ENCODE peak calls at places on chromosomes 5 and 9, in nine cellular contexts. Z is body of pancreas; H is tibial artery; P is iPS DF 6.9; M is endothelial cell of umbilical vein; J is lung; T is kidney; D is dorsolateral prefrontal cortex; I is CD4-positive, alpha-beta T cell. W is an unnamed sample.

GRCh38 chr5:37754976-37755375 is 84.9 kb downstream of the GDNF start:
- DNase-seq in T (no peak), M (no peak), J (no peak), D (no peak), I (no peak), P (no peak), Z (no peak), H (no peak), W (no peak)

GRCh38 chr9:126228779-126229444 is 97.7 kb upstream of the MVB12B start:
- DNase-seq in P (peak; percentile 63), I (peak; percentile 49), M (peak; percentile 60), Z (peak; percentile 74), D (peak; percentile 80), H (peak; percentile 62), J (peak; percentile 74), T (no peak), W (peak; percentile 66)

GRCh38 chr9:88628114-88628513 is 93.1 kb downstream of the NXNL2 start:
- DNase-seq in M (no peak), I (no peak), P (no peak), J (no peak), Z (no peak), T (no peak), D (no peak), H (no peak), W (no peak)

GRCh38 chr5:167061695-167062094 is 1229.8 kb upstream of the WWC1 start:
- DNase-seq in P (no peak), T (no peak), D (no peak), M (no peak), H (no peak), I (no peak), Z (no peak), J (no peak), W (no peak)

GRCh38 chr5:84825616-84826015 is 440.9 kb upstream of the EDIL3 start:
- DNase-seq in J (no peak), T (no peak), I (no peak), P (no peak), Z (no peak), M (no peak), H (no peak), D (no peak), W (no peak)

GRCh38 chr9:134247918-134248631 is 78.2 kb upstream of the RXRA start:
- DNase-seq in I (no peak), D (no peak), J (no peak), M (no peak), Z (no peak), P (no peak), T (peak; percentile 3), H (no peak), W (no peak)

GRCh38 chr5:174589599-174589998 is 134.8 kb upstream of the MSX2 start:
- DNase-seq in H (no peak), T (no peak), M (no peak), I (no peak), J (no peak), P (no peak), Z (no peak), D (no peak), W (no peak)

GRCh38 chr9:91157891-91158660 is 203.6 kb downstream of the AUH start:
- DNase-seq in Z (no peak), P (no peak), J (no peak), T (no peak), D (no peak), M (no peak), I (no peak), H (no peak), W (no peak)

GRCh38 chr9:123342247-123342646 is 13.8 kb upstream of the CRB2 start:
- DNase-seq in J (no peak), H (no peak), P (no peak), M (no peak), D (no peak), I (no peak), T (no peak), Z (no peak), W (no peak)
- H3K27ac ChIP-seq in J (no peak overlapping the region), H (no peak overlapping the region), P (no peak overlapping the region), M (no peak overlapping the region), D (peak overlapping the region; percentile 88), I (no peak overlapping the region), T (no peak overlapping the region), Z (no peak overlapping the region), W (no peak overlapping the region)

GRCh38 chr9:34987160-34988040 is 2.1 kb upstream of the DNAJB5 start:
- DNase-seq in I (no peak), H (no peak), M (no peak), J (no peak), Z (no peak), P (no peak), D (peak; percentile 66), T (no peak), W (no peak)
- H3K27ac ChIP-seq in I (peak overlapping the region; percentile 58), H (no peak overlapping the region), M (no peak overlapping the region), J (no peak overlapping the region), Z (no peak overlapping the region), P (no peak overlapping the region), D (peak overlapping the region; percentile 60), T (no peak overlapping the region), W (no peak overlapping the region)

DNA sequence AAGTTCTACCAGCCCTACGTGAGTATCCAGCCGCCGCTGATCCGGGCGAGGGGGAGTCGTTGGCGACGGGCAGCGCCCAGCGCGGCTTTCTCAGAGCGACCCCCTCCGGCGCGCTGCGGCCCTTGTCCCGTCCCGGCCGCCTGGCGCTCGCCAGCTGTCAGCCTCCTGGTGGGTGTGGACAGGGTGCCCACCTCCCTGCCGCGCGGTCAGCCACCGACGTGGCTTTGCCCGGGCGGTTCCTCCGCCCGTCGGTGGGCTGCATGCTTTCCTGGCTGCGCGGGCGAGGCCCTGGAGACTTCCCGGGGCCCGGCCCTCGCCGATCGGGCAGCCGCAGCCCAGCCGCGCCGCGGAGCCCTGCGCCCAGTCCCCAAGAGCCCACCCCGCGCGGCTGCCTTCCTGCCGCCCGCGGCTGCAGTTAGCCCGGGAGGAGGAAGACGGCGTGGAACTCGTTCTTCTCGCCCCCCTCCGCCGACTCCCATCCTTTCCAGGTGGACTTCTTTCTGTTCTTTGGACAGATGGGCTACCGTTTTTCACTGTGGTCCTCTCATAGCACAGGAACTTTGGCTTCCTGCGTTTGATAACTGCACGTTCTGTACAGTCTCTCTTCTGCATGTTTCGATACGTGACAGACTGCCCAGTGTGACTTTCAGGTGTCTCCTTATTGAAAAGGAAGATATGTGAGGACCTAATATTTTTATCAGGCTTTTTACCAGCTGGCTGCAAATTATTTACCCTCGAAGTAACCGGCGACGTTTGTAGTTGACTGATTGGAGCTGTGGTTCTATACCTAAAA is 550 bp downstream of the AP3S1 start:
- DNase-seq in J (no peak), H (peak; percentile 35), T (peak; percentile 93), Z (no peak), D (no peak), P (no peak), M (no peak), I (no peak), W (no peak)
- H3K27ac ChIP-seq in J (peak overlapping the region; percentile 94), H (peak overlapping the region; percentile 93), T (peak overlapping the region; percentile 95), Z (peak overlapping the region; percentile 93), D (peak overlapping the region; percentile 95), P (no peak overlapping the region), M (peak overlapping the region; percentile 86), I (peak overlapping the region; percentile 85), W (no peak overlapping the region)

DNA sequence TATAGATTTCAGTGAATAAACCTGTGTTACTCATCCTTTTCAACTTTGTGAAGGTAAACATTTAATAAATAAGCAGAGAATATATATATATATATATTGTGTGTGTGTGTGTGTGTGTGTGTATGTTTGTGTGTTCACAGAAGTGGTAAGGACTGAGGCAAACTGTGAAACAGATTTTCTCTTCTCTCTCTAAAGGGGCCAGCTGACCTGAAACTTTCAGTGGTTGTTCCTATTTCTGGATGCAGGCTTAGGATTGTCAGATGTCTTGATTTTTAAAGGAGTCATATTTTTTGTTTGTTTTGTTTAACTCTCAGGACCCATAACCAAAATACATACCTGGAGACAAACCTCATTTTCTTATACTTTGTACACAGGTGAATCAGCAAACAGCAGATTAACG is 714.9 kb upstream of the MEF2C start:
- DNase-seq in D (no peak), I (no peak), M (no peak), J (no peak), T (no peak), Z (no peak), H (no peak), P (no peak), W (no peak)
- H3K27ac ChIP-seq in D (no peak overlapping the region), I (no peak overlapping the region), M (no peak overlapping the region), J (no peak overlapping the region), T (no peak overlapping the region), Z (no peak overlapping the region), H (no peak overlapping the region), P (no peak overlapping the region), W (no peak overlapping the region)

GRCh38 chr5:10724799-10725507 is 36.1 kb downstream of the DAP start:
- DNase-seq in Z (peak; percentile 68), H (peak; percentile 32), I (no peak), T (peak; percentile 79), D (no peak), P (no peak), J (no peak), M (peak; percentile 97), W (no peak)
- H3K27ac ChIP-seq in Z (peak overlapping the region; percentile 97), H (peak overlapping the region; percentile 71), I (no peak overlapping the region), T (peak overlapping the region; percentile 51), D (peak overlapping the region; percentile 35), P (no peak overlapping the region), J (peak overlapping the region; percentile 68), M (peak overlapping the region; percentile 81), W (no peak overlapping the region)

GRCh38 chr9:14315754-14316573 is 2.0 kb upstream of the NFIB start:
- DNase-seq in H (peak; percentile 33), M (peak; percentile 75), Z (no peak), D (peak; percentile 48), J (peak; percentile 41), P (no peak), I (no peak), T (peak; percentile 76), W (peak; percentile 48)
- H3K27ac ChIP-seq in H (peak overlapping the region; percentile 100), M (peak overlapping the region; percentile 84), Z (peak overlapping the region; percentile 98), D (peak overlapping the region; percentile 95), J (peak overlapping the region; percentile 91), P (no peak overlapping the region), I (no peak overlapping the region), T (peak overlapping the region; percentile 78), W (no peak overlapping the region)